ENCODE peak calls at places on chromosomes 4 and X, in six cellular contexts. One of them, this sample, is unnamed.

GRCh38 chrX:133908223-133908622 is 77.2 kb downstream of the GPC3 start:
- DNase-seq in anterior cingulate cortex: no peak
- DNase-seq in NCI-H2081: no peak
- DNase-seq in renal cortical epithelial cell: no peak
- DNase-seq in right lobe of liver: no peak
- DNase-seq in H7: no peak
- DNase-seq in this sample: no peak

GRCh38 chr4:138259296-138259695 is 17.1 kb upstream of the SLC7A11 start:
- DNase-seq in anterior cingulate cortex: no peak
- DNase-seq in NCI-H2081: no peak
- DNase-seq in renal cortical epithelial cell: peak
- DNase-seq in right lobe of liver: no peak
- DNase-seq in H7: no peak
- DNase-seq in this sample: no peak

GRCh38 chr4:108783666-108784463 is 21.0 kb upstream of the ETNPPL start:
- DNase-seq in anterior cingulate cortex: no peak
- DNase-seq in NCI-H2081: no peak
- DNase-seq in renal cortical epithelial cell: peak
- DNase-seq in right lobe of liver: no peak
- DNase-seq in H7: no peak
- DNase-seq in this sample: peak

GRCh38 chr4:119873132-119873531 is 193.5 kb downstream of the MAD2L1 start:
- DNase-seq in anterior cingulate cortex: no peak
- DNase-seq in NCI-H2081: no peak
- DNase-seq in renal cortical epithelial cell: no peak
- DNase-seq in right lobe of liver: no peak
- DNase-seq in H7: no peak
- DNase-seq in this sample: no peak

GRCh38 chr4:139950568-139950967 is 203.4 kb downstream of the MAML3 start:
- DNase-seq in anterior cingulate cortex: no peak
- DNase-seq in NCI-H2081: no peak
- DNase-seq in renal cortical epithelial cell: peak
- DNase-seq in right lobe of liver: no peak
- DNase-seq in H7: no peak
- DNase-seq in this sample: no peak

GRCh38 chrX:9378980-9379696 is 85.7 kb upstream of the TBL1X start:
- DNase-seq in anterior cingulate cortex: no peak
- DNase-seq in NCI-H2081: no peak
- DNase-seq in renal cortical epithelial cell: peak
- DNase-seq in right lobe of liver: no peak
- DNase-seq in H7: no peak
- DNase-seq in this sample: peak

GRCh38 chr4:142040043-142040442 is 403.7 kb downstream of the IL15 start:
- DNase-seq in anterior cingulate cortex: no peak
- DNase-seq in NCI-H2081: no peak
- DNase-seq in renal cortical epithelial cell: no peak
- DNase-seq in right lobe of liver: no peak
- DNase-seq in H7: peak
- DNase-seq in this sample: no peak

GRCh38 chr4:78529569-78530209 is 21.9 kb upstream of the ANXA3 start:
- DNase-seq in anterior cingulate cortex: no peak
- DNase-seq in NCI-H2081: no peak
- DNase-seq in renal cortical epithelial cell: peak
- DNase-seq in right lobe of liver: no peak
- DNase-seq in H7: no peak
- DNase-seq in this sample: peak

GRCh38 chr4:141246243-141246642 is 25.5 kb downstream of the ZNF330 start:
- DNase-seq in anterior cingulate cortex: no peak
- DNase-seq in NCI-H2081: no peak
- DNase-seq in renal cortical epithelial cell: peak
- DNase-seq in right lobe of liver: no peak
- DNase-seq in H7: no peak
- DNase-seq in this sample: no peak

GRCh38 chrX:152635941-152636340 is 1.8 kb upstream of the GABRQ start:
- DNase-seq in anterior cingulate cortex: no peak
- DNase-seq in NCI-H2081: no peak
- DNase-seq in renal cortical epithelial cell: peak
- DNase-seq in right lobe of liver: no peak
- DNase-seq in H7: peak
- DNase-seq in this sample: peak

GRCh38 chr4:139555073-139555704 is 830 bp downstream of the SETD7 start:
- DNase-seq in anterior cingulate cortex: no peak
- DNase-seq in NCI-H2081: peak
- DNase-seq in renal cortical epithelial cell: peak
- DNase-seq in right lobe of liver: peak
- DNase-seq in H7: peak
- DNase-seq in this sample: peak

GRCh38 chr4:85790582-85790981 is 315.6 kb downstream of the ARHGAP24 start:
- DNase-seq in anterior cingulate cortex: no peak
- DNase-seq in NCI-H2081: no peak
- DNase-seq in renal cortical epithelial cell: no peak
- DNase-seq in right lobe of liver: no peak
- DNase-seq in H7: no peak
- DNase-seq in this sample: no peak

GRCh38 chr4:6322761-6323566 is 53.3 kb downstream of the WFS1 start:
- DNase-seq in anterior cingulate cortex: no peak
- DNase-seq in NCI-H2081: no peak
- DNase-seq in renal cortical epithelial cell: peak
- DNase-seq in right lobe of liver: no peak
- DNase-seq in H7: no peak
- DNase-seq in this sample: peak

GRCh38 chr4:2393353-2394270 is 24.8 kb downstream of the ZFYVE28 start:
- DNase-seq in anterior cingulate cortex: no peak
- DNase-seq in NCI-H2081: no peak
- DNase-seq in renal cortical epithelial cell: peak
- DNase-seq in right lobe of liver: no peak
- DNase-seq in H7: peak
- DNase-seq in this sample: no peak

GRCh38 chrX:56764153-56764974 is 35.3 kb downstream of the NBDY start:
- DNase-seq in anterior cingulate cortex: no peak
- DNase-seq in NCI-H2081: no peak
- DNase-seq in renal cortical epithelial cell: peak
- DNase-seq in right lobe of liver: peak
- DNase-seq in H7: peak
- DNase-seq in this sample: peak

GRCh38 chr4:40587826-40588225 is 41.8 kb downstream of the RBM47 start:
- DNase-seq in anterior cingulate cortex: no peak
- DNase-seq in NCI-H2081: no peak
- DNase-seq in renal cortical epithelial cell: peak
- DNase-seq in right lobe of liver: peak
- DNase-seq in H7: no peak
- DNase-seq in this sample: no peak